ENCODE peak calls at places on chromosomes 5 and 9, in seven cellular contexts. One of them, this sample, is unnamed.

GRCh38 chr9:132622144-132622543 is 39.7 kb downstream of the BARHL1 start:
- DNase-seq in endothelial cell of umbilical vein: no peak
- DNase-seq in stomach: peak
- DNase-seq in GM12878: no peak
- DNase-seq in HepG2: no peak
- DNase-seq in transverse colon: no peak
- DNase-seq in HCT116: no peak
- DNase-seq in this sample: no peak

GRCh38 chr5:1208743-1209551 is 7.6 kb downstream of the SLC6A19 start:
- DNase-seq in stomach: peak
- DNase-seq in HepG2: no peak
- DNase-seq in GM12878: no peak
- DNase-seq in endothelial cell of umbilical vein: peak
- DNase-seq in HCT116: no peak
- DNase-seq in transverse colon: peak
- DNase-seq in this sample: no peak

GRCh38 chr5:112475747-112476435 is 56.8 kb upstream of the EPB41L4A start:
- DNase-seq in endothelial cell of umbilical vein: peak
- DNase-seq in HepG2: no peak
- DNase-seq in GM12878: no peak
- DNase-seq in HCT116: no peak
- DNase-seq in stomach: no peak
- DNase-seq in transverse colon: no peak
- DNase-seq in this sample: no peak

GRCh38 chr5:68053202-68053601 is 162.4 kb upstream of the PIK3R1 start:
- DNase-seq in GM12878: no peak
- DNase-seq in HepG2: no peak
- DNase-seq in HCT116: no peak
- DNase-seq in stomach: no peak
- DNase-seq in endothelial cell of umbilical vein: peak
- DNase-seq in transverse colon: no peak
- DNase-seq in this sample: no peak

GRCh38 chr5:92599217-92599810 is 981.7 kb downstream of the NR2F1-AS1 start:
- DNase-seq in HepG2: no peak
- DNase-seq in GM12878: no peak
- DNase-seq in endothelial cell of umbilical vein: no peak
- DNase-seq in stomach: no peak
- DNase-seq in transverse colon: no peak
- DNase-seq in HCT116: no peak
- DNase-seq in this sample: no peak

GRCh38 chr5:125559296-125559695 is 812.9 kb upstream of the ZNF608 start:
- DNase-seq in GM12878: no peak
- DNase-seq in endothelial cell of umbilical vein: peak
- DNase-seq in transverse colon: no peak
- DNase-seq in HepG2: no peak
- DNase-seq in stomach: no peak
- DNase-seq in HCT116: peak
- DNase-seq in this sample: no peak

GRCh38 chr5:75320341-75320740 is 16.7 kb upstream of the HMGCR start:
- DNase-seq in GM12878: no peak
- DNase-seq in transverse colon: no peak
- DNase-seq in HepG2: no peak
- DNase-seq in stomach: no peak
- DNase-seq in endothelial cell of umbilical vein: no peak
- DNase-seq in HCT116: no peak
- DNase-seq in this sample: no peak

GRCh38 chr5:77333451-77334123 is 123.1 kb downstream of the PDE8B start:
- DNase-seq in HepG2: no peak
- DNase-seq in stomach: no peak
- DNase-seq in transverse colon: no peak
- DNase-seq in HCT116: no peak
- DNase-seq in endothelial cell of umbilical vein: no peak
- DNase-seq in GM12878: no peak
- DNase-seq in this sample: no peak

GRCh38 chr5:132829742-132830435 is 558 bp downstream of the SHROOM1 start:
- DNase-seq in stomach: peak
- DNase-seq in GM12878: no peak
- DNase-seq in endothelial cell of umbilical vein: peak
- DNase-seq in transverse colon: peak
- DNase-seq in HepG2: peak
- DNase-seq in HCT116: peak
- DNase-seq in this sample: peak

GRCh38 chr5:108216890-108217289 is 165.0 kb downstream of the FBXL17 start:
- DNase-seq in HCT116: peak
- DNase-seq in HepG2: peak
- DNase-seq in endothelial cell of umbilical vein: no peak
- DNase-seq in transverse colon: no peak
- DNase-seq in GM12878: no peak
- DNase-seq in stomach: no peak
- DNase-seq in this sample: no peak

GRCh38 chr5:40441733-40442132 is 238.0 kb upstream of the PTGER4 start:
- DNase-seq in HepG2: peak
- DNase-seq in transverse colon: peak
- DNase-seq in endothelial cell of umbilical vein: no peak
- DNase-seq in stomach: no peak
- DNase-seq in GM12878: no peak
- DNase-seq in HCT116: no peak
- DNase-seq in this sample: no peak

GRCh38 chr9:107447081-107447480 is 42.5 kb downstream of the KLF4 start:
- DNase-seq in HCT116: no peak
- DNase-seq in GM12878: no peak
- DNase-seq in HepG2: no peak
- DNase-seq in transverse colon: no peak
- DNase-seq in stomach: no peak
- DNase-seq in endothelial cell of umbilical vein: no peak
- DNase-seq in this sample: no peak

GRCh38 chr9:91191443-91192378 is 170.0 kb downstream of the AUH start:
- DNase-seq in stomach: no peak
- DNase-seq in transverse colon: no peak
- DNase-seq in endothelial cell of umbilical vein: no peak
- DNase-seq in HCT116: no peak
- DNase-seq in HepG2: no peak
- DNase-seq in GM12878: no peak
- DNase-seq in this sample: no peak

GRCh38 chr9:91192785-91193657 is 168.7 kb downstream of the AUH start:
- DNase-seq in GM12878: no peak
- DNase-seq in transverse colon: peak
- DNase-seq in HepG2: peak
- DNase-seq in HCT116: peak
- DNase-seq in stomach: peak
- DNase-seq in endothelial cell of umbilical vein: peak
- DNase-seq in this sample: peak

GRCh38 chr9:91192379-91192775 is 169.3 kb downstream of the AUH start:
- DNase-seq in endothelial cell of umbilical vein: no peak
- DNase-seq in GM12878: no peak
- DNase-seq in HepG2: peak
- DNase-seq in transverse colon: no peak
- DNase-seq in HCT116: no peak
- DNase-seq in stomach: no peak
- DNase-seq in this sample: no peak

GRCh38 chr9:91195372-91196012 is 166.2 kb downstream of the AUH start:
- DNase-seq in HCT116: no peak
- DNase-seq in HepG2: peak
- DNase-seq in transverse colon: no peak
- DNase-seq in GM12878: no peak
- DNase-seq in endothelial cell of umbilical vein: no peak
- DNase-seq in stomach: no peak
- DNase-seq in this sample: no peak

GRCh38 chr9:91193658-91194391 is 167.9 kb downstream of the AUH start:
- DNase-seq in stomach: peak
- DNase-seq in endothelial cell of umbilical vein: peak
- DNase-seq in HCT116: peak
- DNase-seq in HepG2: peak
- DNase-seq in transverse colon: peak
- DNase-seq in GM12878: no peak
- DNase-seq in this sample: peak
- TF ChIP-seq POLR2A in stomach: no peak
- TF ChIP-seq POLR2A in endothelial cell of umbilical vein: peak
- TF ChIP-seq POLR2A in HCT116: no peak
- TF ChIP-seq POLR2A in HepG2: peak
- TF ChIP-seq POLR2A in transverse colon: peak
- TF ChIP-seq POLR2A in GM12878: peak
- TF ChIP-seq POLR2A in this sample: peak

GRCh38 chr9:115154969-115155534 is 37.1 kb upstream of the TNC start:
- DNase-seq in transverse colon: no peak
- DNase-seq in HepG2: no peak
- DNase-seq in HCT116: no peak
- DNase-seq in endothelial cell of umbilical vein: no peak
- DNase-seq in GM12878: no peak
- DNase-seq in stomach: no peak
- DNase-seq in this sample: no peak

GRCh38 chr9:115158666-115159481 is 40.9 kb upstream of the TNC start:
- DNase-seq in HCT116: no peak
- DNase-seq in transverse colon: no peak
- DNase-seq in stomach: no peak
- DNase-seq in GM12878: no peak
- DNase-seq in endothelial cell of umbilical vein: no peak
- DNase-seq in HepG2: no peak
- DNase-seq in this sample: no peak

GRCh38 chr9:115161431-115161830 is 43.5 kb upstream of the TNC start:
- DNase-seq in endothelial cell of umbilical vein: no peak
- DNase-seq in transverse colon: no peak
- DNase-seq in stomach: no peak
- DNase-seq in GM12878: no peak
- DNase-seq in HepG2: no peak
- DNase-seq in HCT116: no peak
- DNase-seq in this sample: no peak

GRCh38 chr9:115152281-115152680 is 34.3 kb upstream of the TNC start:
- DNase-seq in HCT116: no peak
- DNase-seq in GM12878: no peak
- DNase-seq in endothelial cell of umbilical vein: no peak
- DNase-seq in stomach: no peak
- DNase-seq in transverse colon: no peak
- DNase-seq in HepG2: no peak
- DNase-seq in this sample: no peak

GRCh38 chr9:115157245-115157674 is 39.3 kb upstream of the TNC start:
- DNase-seq in HCT116: peak
- DNase-seq in transverse colon: no peak
- DNase-seq in HepG2: no peak
- DNase-seq in stomach: no peak
- DNase-seq in endothelial cell of umbilical vein: no peak
- DNase-seq in GM12878: no peak
- DNase-seq in this sample: no peak
- TF ChIP-seq POLR2AphosphoS5 in HCT116: no peak
- TF ChIP-seq POLR2AphosphoS5 in transverse colon: peak
- TF ChIP-seq POLR2AphosphoS5 in HepG2: no peak
- TF ChIP-seq POLR2AphosphoS5 in stomach: no peak
- TF ChIP-seq POLR2AphosphoS5 in endothelial cell of umbilical vein: no peak
- TF ChIP-seq POLR2AphosphoS5 in GM12878: no peak
- TF ChIP-seq POLR2AphosphoS5 in this sample: no peak

DNA sequence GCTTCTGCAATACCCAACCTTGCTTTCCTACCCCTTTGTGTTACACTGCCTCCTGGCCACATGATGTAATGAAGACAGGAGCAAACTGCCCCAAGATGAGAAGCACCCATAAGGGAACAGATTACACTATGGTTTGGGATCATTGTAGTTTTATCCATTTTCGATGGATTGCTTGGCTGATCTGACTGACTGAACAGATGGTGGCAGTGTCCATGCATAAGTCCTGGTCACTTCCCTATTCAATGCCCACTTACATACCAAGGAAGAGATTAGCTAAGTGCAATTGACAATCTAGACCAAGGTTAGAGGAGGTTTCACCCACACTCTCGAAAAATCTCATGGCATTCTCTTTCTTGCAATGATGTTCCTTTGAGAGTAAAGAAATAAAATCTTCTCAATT is 319.9 kb downstream of the RAB3C start:
- DNase-seq in GM12878: no peak
- DNase-seq in transverse colon: no peak
- DNase-seq in HCT116: no peak
- DNase-seq in HepG2: no peak
- DNase-seq in endothelial cell of umbilical vein: no peak
- DNase-seq in stomach: no peak
- DNase-seq in this sample: no peak
- TF ChIP-seq CTCF in GM12878: no peak
- TF ChIP-seq CTCF in transverse colon: no peak
- TF ChIP-seq CTCF in HCT116: no peak
- TF ChIP-seq CTCF in HepG2: peak
- TF ChIP-seq CTCF in endothelial cell of umbilical vein: no peak
- TF ChIP-seq CTCF in stomach: no peak
- TF ChIP-seq CTCF in this sample: no peak

GRCh38 chr9:88533951-88534455 is 975 bp upstream of the NXNL2 start:
- DNase-seq in endothelial cell of umbilical vein: peak
- DNase-seq in HepG2: no peak
- DNase-seq in GM12878: no peak
- DNase-seq in transverse colon: peak
- DNase-seq in stomach: peak
- DNase-seq in HCT116: no peak
- DNase-seq in this sample: no peak

GRCh38 chr9:88535226-88535931 is 401 bp downstream of the NXNL2 start:
- DNase-seq in GM12878: no peak
- DNase-seq in HepG2: no peak
- DNase-seq in stomach: peak
- DNase-seq in HCT116: no peak
- DNase-seq in endothelial cell of umbilical vein: no peak
- DNase-seq in transverse colon: peak
- DNase-seq in this sample: peak

GRCh38 chr9:88532320-88532719 is 2.7 kb upstream of the NXNL2 start:
- DNase-seq in HepG2: no peak
- DNase-seq in HCT116: no peak
- DNase-seq in GM12878: no peak
- DNase-seq in endothelial cell of umbilical vein: peak
- DNase-seq in stomach: no peak
- DNase-seq in transverse colon: no peak
- DNase-seq in this sample: no peak

GRCh38 chr9:88535932-88536324 is 950 bp downstream of the NXNL2 start:
- DNase-seq in endothelial cell of umbilical vein: no peak
- DNase-seq in HepG2: no peak
- DNase-seq in stomach: no peak
- DNase-seq in transverse colon: no peak
- DNase-seq in GM12878: no peak
- DNase-seq in HCT116: no peak
- DNase-seq in this sample: no peak

GRCh38 chr9:88534456-88535225 is at the start of gene NXNL2:
- DNase-seq in endothelial cell of umbilical vein: peak
- DNase-seq in transverse colon: peak
- DNase-seq in HCT116: peak
- DNase-seq in HepG2: no peak
- DNase-seq in GM12878: no peak
- DNase-seq in stomach: peak
- DNase-seq in this sample: peak
- TF ChIP-seq POLR2A in endothelial cell of umbilical vein: no peak
- TF ChIP-seq POLR2A in transverse colon: no peak
- TF ChIP-seq POLR2A in HCT116: no peak
- TF ChIP-seq POLR2A in HepG2: no peak
- TF ChIP-seq POLR2A in GM12878: no peak
- TF ChIP-seq POLR2A in stomach: no peak
- TF ChIP-seq POLR2A in this sample: no peak

This sample was measured in prostate gland.